ENCODE peak calls at places on chromosomes 4 and X, in seven cellular contexts. D, M, W, F, N, Q and V are unnamed samples.

GRCh38 chr4:26069218-26069617 is 155.2 kb downstream of the SMIM20 start:
- DNase-seq in F (no peak), W (no peak), M (peak; percentile 59), D (no peak), N (no peak), Q (no peak), V (no peak)

GRCh38 chr4:43243433-43244116 is 351.1 kb downstream of the GRXCR1 start:
- DNase-seq in M (no peak), W (no peak), F (no peak), D (no peak), N (no peak), Q (no peak), V (no peak)

GRCh38 chr4:53151489-53151788 is 214.4 kb downstream of the SCFD2 start:
- DNase-seq in N (no peak), D (no peak), F (no peak), Q (no peak), M (no peak), W (no peak), V (no peak)

GRCh38 chr4:76706581-76706980 is 191.4 kb downstream of the SOWAHB start:
- DNase-seq in F (no peak), M (peak; percentile 46), N (no peak), W (no peak), Q (no peak), D (no peak), V (no peak)

GRCh38 chr4:136939781-136940180 is 592.5 kb downstream of the PCDH18 start:
- DNase-seq in M (no peak), Q (no peak), N (no peak), D (no peak), F (no peak), W (no peak), V (no peak)

GRCh38 chr4:175339100-175339707 is 421.0 kb downstream of the ADAM29 start:
- DNase-seq in N (peak; percentile 3), Q (no peak), M (peak; percentile 9), W (no peak), D (no peak), F (no peak), V (no peak)

GRCh38 chrX:117138070-117138469 is 675.3 kb upstream of the CT83 start:
- DNase-seq in Q (no peak), D (no peak), N (no peak), F (no peak), M (no peak), W (no peak), V (no peak)

GRCh38 chrX:153700967-153701366 is 13.2 kb downstream of the SLC6A8 start:
- DNase-seq in D (no peak), N (no peak), M (no peak), Q (no peak), F (no peak), W (no peak), V (no peak)

GRCh38 chrX:2677764-2678163 is 13.3 kb upstream of the CD99 start:
- DNase-seq in N (peak; percentile 92), Q (peak; percentile 87), M (peak; percentile 96), W (peak; percentile 98), D (no peak), F (peak; percentile 40), V (no peak)

GRCh38 chrX:38347136-38347535 is 5.3 kb upstream of the OTC start:
- DNase-seq in W (no peak), M (peak; percentile 71), Q (no peak), N (peak; percentile 75), D (no peak), F (no peak), V (no peak)

GRCh38 chrX:133670394-133670793 is 255.1 kb upstream of the GPC4 start:
- DNase-seq in W (peak; percentile 2), F (peak; percentile 12), N (peak; percentile 37), Q (no peak), D (no peak), M (peak; percentile 57), V (no peak)

GRCh38 chr4:1695913-1696312 is 11.8 kb upstream of the FAM53A start:
- DNase-seq in F (no peak), Q (no peak), W (no peak), D (no peak), M (no peak), N (no peak), V (peak; percentile 60)

GRCh38 chr4:184012937-184013336 is 107.8 kb downstream of the STOX2 start:
- DNase-seq in W (no peak), M (no peak), D (no peak), Q (no peak), N (no peak), F (no peak), V (no peak)

GRCh38 chrX:3712080-3712869 is 1.2 kb downstream of the PRKX start:
- DNase-seq in M (peak; percentile 47), N (peak; percentile 32), Q (no peak), W (no peak), F (no peak), D (peak; percentile 18), V (peak; percentile 32)

GRCh38 chr4:4396628-4397440 is 9.9 kb downstream of the NSG1 start:
- DNase-seq in Q (no peak), N (no peak), D (no peak), W (peak; percentile 46), M (no peak), F (no peak), V (no peak)

GRCh38 chr4:180189639-180190038 is 2053.6 kb upstream of the TENM3 start:
- DNase-seq in D (no peak), F (no peak), W (no peak), M (no peak), Q (no peak), N (no peak), V (no peak)

GRCh38 chr4:108940086-108941033 is 177.5 kb upstream of the ETNPPL start:
- DNase-seq in Q (no peak), W (no peak), N (peak; percentile 79), D (no peak), F (no peak), M (peak; percentile 4), V (no peak)

GRCh38 chr4:155497306-155497705 is 120.5 kb upstream of the MAP9 start:
- DNase-seq in F (no peak), D (no peak), M (no peak), Q (no peak), W (no peak), N (no peak), V (no peak)
- TF ChIP-seq CTCF in F (no peak), D (no peak), M (no peak), Q (no peak), W (peak; percentile 21), N (peak; percentile 10), V (peak; percentile 29)

GRCh38 chr4:126223784-126224407 is 909.1 kb downstream of the FAT4 start:
- DNase-seq in N (peak; percentile 2), Q (no peak), D (no peak), M (peak; percentile 39), F (peak; percentile 29), W (no peak), V (no peak)
- TF ChIP-seq CTCF in N (peak; percentile 69), Q (peak; percentile 23), D (peak; percentile 78), M (peak; percentile 62), F (peak; percentile 22), W (peak; percentile 80), V (peak; percentile 89)

GRCh38 chr4:163540977-163541376 is 46.5 kb downstream of the TMA16 start:
- DNase-seq in D (no peak), Q (no peak), N (peak; percentile 65), M (peak; percentile 62), F (no peak), W (peak; percentile 83), V (no peak)

GRCh38 chr4:163534056-163534455 is 39.6 kb downstream of the TMA16 start:
- DNase-seq in W (no peak), F (no peak), M (no peak), Q (no peak), N (no peak), D (no peak), V (no peak)

GRCh38 chr4:163536101-163536500 is 41.6 kb downstream of the TMA16 start:
- DNase-seq in Q (no peak), F (no peak), W (peak; percentile 51), N (no peak), D (no peak), M (no peak), V (no peak)

GRCh38 chr4:163540448-163540847 is 46.0 kb downstream of the TMA16 start:
- DNase-seq in N (no peak), F (no peak), M (no peak), W (no peak), D (no peak), Q (no peak), V (no peak)

DNA sequence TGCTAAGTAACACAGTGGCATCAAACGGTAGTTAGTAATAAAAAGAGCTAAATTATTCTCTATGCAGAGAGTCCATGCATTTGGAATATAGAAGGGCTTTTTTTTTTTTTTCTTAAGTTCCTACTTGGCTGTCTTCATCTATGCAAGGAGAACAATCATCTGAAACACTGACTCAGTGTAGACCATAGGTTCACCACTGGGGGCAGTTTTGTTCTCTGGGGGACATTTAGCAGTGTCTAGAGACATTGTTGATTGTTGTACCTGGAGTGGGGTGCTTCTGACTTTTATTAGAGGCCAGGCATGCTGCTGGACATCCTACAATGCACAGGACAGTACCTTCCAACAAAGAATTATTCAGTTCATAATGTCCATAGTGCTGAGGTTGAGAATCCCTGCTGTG is 41.2 kb downstream of the TMA16 start:
- DNase-seq in M (no peak), N (no peak), Q (no peak), D (no peak), F (no peak), W (no peak), V (no peak)
- TF ChIP-seq CTCF in M (no peak), N (no peak), Q (no peak), D (peak; percentile 7), F (no peak), W (peak; percentile 32), V (no peak)

GRCh38 chrX:27918799-27919198 is 62.5 kb downstream of the DCAF8L1 start:
- DNase-seq in M (peak; percentile 41), W (no peak), Q (no peak), F (peak; percentile 7), D (no peak), N (peak; percentile 6), V (peak; percentile 15)
- TF ChIP-seq CTCF in M (peak; percentile 22), W (peak; percentile 38), Q (no peak), F (peak; percentile 29), D (peak; percentile 28), N (peak; percentile 24), V (no peak)

DNA sequence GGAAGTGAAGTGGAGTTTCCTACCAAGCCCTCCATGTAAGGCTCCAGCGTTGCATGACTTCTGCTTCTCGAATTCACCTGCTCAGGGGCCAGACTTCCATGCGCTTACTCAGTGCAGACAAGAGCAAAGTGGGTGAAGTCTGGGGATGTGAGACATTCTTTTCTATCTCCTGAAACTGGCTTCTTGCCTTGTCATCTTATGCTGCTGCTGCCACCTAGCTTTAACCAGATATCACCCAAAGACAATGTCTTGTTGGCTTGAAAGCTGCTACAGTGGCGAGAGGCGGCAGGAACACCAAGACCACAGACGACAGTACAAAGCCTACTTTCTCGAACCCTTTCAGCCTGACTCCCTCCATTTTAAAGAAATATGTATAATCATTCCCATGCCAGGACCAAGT is 103.6 kb upstream of the ADGRG2 start:
- DNase-seq in D (no peak), Q (no peak), M (peak; percentile 33), N (no peak), F (no peak), W (no peak), V (no peak)
- TF ChIP-seq CTCF in D (no peak), Q (no peak), M (peak; percentile 31), N (no peak), F (no peak), W (no peak), V (no peak)

DNA sequence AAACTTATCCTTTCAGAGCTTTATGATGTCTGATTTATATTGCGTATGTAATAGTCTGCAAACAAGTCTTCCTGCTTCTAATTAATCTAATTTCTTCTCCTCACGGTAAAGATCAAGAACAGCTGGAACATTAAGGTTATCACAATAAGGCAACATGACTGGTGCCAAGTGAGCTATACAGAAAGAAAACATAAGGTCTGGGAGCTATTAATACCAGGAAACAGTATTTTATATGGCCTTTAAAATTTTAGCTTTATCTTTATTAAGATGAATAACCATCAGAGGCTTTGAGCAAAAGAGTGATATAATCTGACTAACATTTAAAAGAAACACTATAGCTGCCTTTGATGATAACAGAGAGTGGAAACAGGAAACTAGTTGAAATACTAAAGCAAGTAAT is 28.7 kb upstream of the CABS1 start:
- DNase-seq in Q (no peak), W (no peak), M (no peak), N (no peak), D (no peak), F (no peak), V (no peak)
- TF ChIP-seq CTCF in Q (no peak), W (no peak), M (no peak), N (no peak), D (no peak), F (no peak), V (no peak)